ENCODE peak calls at places on chromosomes 5 and 9, in ten cellular contexts. One of them, this sample, is unnamed. For H3K4me1, the result is how much of the 10 kb centered on the place peaks cover.

GRCh38 chr9:128554155-128554862 is 1.9 kb downstream of the SPTAN1 start:
- DNase-seq in H9: peak
- DNase-seq in stomach: peak
- DNase-seq in mammary epithelial cell: peak
- DNase-seq in OCI-LY7: peak
- DNase-seq in H1: peak
- DNase-seq in tibial nerve: peak
- DNase-seq in cardiac muscle cell: peak
- DNase-seq in fibroblast of lung: peak
- DNase-seq in uterus: peak
- DNase-seq in this sample: peak

GRCh38 chr9:37870799-37871176 is 33.1 kb downstream of the SLC25A51 start:
- DNase-seq in H1: no peak
- DNase-seq in fibroblast of lung: no peak
- DNase-seq in mammary epithelial cell: no peak
- DNase-seq in uterus: no peak
- DNase-seq in OCI-LY7: no peak
- DNase-seq in cardiac muscle cell: no peak
- DNase-seq in H9: no peak
- DNase-seq in stomach: no peak
- DNase-seq in tibial nerve: no peak
- DNase-seq in this sample: no peak

GRCh38 chr9:2729003-2729402 is 11.7 kb downstream of the KCNV2 start:
- DNase-seq in OCI-LY7: no peak
- DNase-seq in uterus: no peak
- DNase-seq in mammary epithelial cell: peak
- DNase-seq in stomach: no peak
- DNase-seq in cardiac muscle cell: peak
- DNase-seq in tibial nerve: no peak
- DNase-seq in H1: no peak
- DNase-seq in H9: no peak
- DNase-seq in fibroblast of lung: peak
- DNase-seq in this sample: no peak

GRCh38 chr5:35067985-35068384 is 20.2 kb upstream of the AGXT2 start:
- DNase-seq in H1: no peak
- DNase-seq in H9: no peak
- DNase-seq in uterus: no peak
- DNase-seq in stomach: no peak
- DNase-seq in cardiac muscle cell: no peak
- DNase-seq in fibroblast of lung: no peak
- DNase-seq in OCI-LY7: no peak
- DNase-seq in tibial nerve: no peak
- DNase-seq in mammary epithelial cell: no peak
- DNase-seq in this sample: no peak

GRCh38 chr5:153157156-153157555 is 333.3 kb upstream of the GRIA1 start:
- DNase-seq in H9: no peak
- DNase-seq in fibroblast of lung: no peak
- DNase-seq in cardiac muscle cell: no peak
- DNase-seq in uterus: no peak
- DNase-seq in tibial nerve: no peak
- DNase-seq in OCI-LY7: no peak
- DNase-seq in mammary epithelial cell: peak
- DNase-seq in stomach: no peak
- DNase-seq in H1: no peak
- DNase-seq in this sample: peak

GRCh38 chr5:446864-447263 is 3.9 kb downstream of the EXOC3 start:
- DNase-seq in uterus: no peak
- DNase-seq in stomach: no peak
- DNase-seq in cardiac muscle cell: peak
- DNase-seq in tibial nerve: no peak
- DNase-seq in H1: no peak
- DNase-seq in fibroblast of lung: peak
- DNase-seq in OCI-LY7: peak
- DNase-seq in H9: peak
- DNase-seq in mammary epithelial cell: peak
- DNase-seq in this sample: peak

GRCh38 chr5:32791536-32792240 is 80.6 kb downstream of the NPR3 start:
- DNase-seq in stomach: no peak
- DNase-seq in uterus: no peak
- DNase-seq in OCI-LY7: no peak
- DNase-seq in fibroblast of lung: peak
- DNase-seq in tibial nerve: no peak
- DNase-seq in H1: no peak
- DNase-seq in mammary epithelial cell: no peak
- DNase-seq in H9: no peak
- DNase-seq in cardiac muscle cell: no peak
- DNase-seq in this sample: no peak

GRCh38 chr9:99555792-99556191 is 265.9 kb upstream of the NR4A3 start:
- DNase-seq in uterus: no peak
- DNase-seq in H1: no peak
- DNase-seq in cardiac muscle cell: no peak
- DNase-seq in mammary epithelial cell: no peak
- DNase-seq in stomach: no peak
- DNase-seq in fibroblast of lung: no peak
- DNase-seq in OCI-LY7: no peak
- DNase-seq in tibial nerve: no peak
- DNase-seq in H9: no peak
- DNase-seq in this sample: no peak

GRCh38 chr5:180396931-180397330 is 43.8 kb upstream of the GFPT2 start:
- DNase-seq in H1: no peak
- DNase-seq in stomach: no peak
- DNase-seq in H9: no peak
- DNase-seq in fibroblast of lung: no peak
- DNase-seq in cardiac muscle cell: no peak
- DNase-seq in tibial nerve: no peak
- DNase-seq in mammary epithelial cell: no peak
- DNase-seq in OCI-LY7: no peak
- DNase-seq in uterus: no peak
- DNase-seq in this sample: no peak

GRCh38 chr5:99187611-99188010 is 258.8 kb upstream of the CHD1 start:
- DNase-seq in H9: no peak
- DNase-seq in H1: no peak
- DNase-seq in cardiac muscle cell: no peak
- DNase-seq in mammary epithelial cell: no peak
- DNase-seq in tibial nerve: no peak
- DNase-seq in fibroblast of lung: no peak
- DNase-seq in OCI-LY7: no peak
- DNase-seq in stomach: no peak
- DNase-seq in uterus: no peak
- DNase-seq in this sample: no peak

DNA sequence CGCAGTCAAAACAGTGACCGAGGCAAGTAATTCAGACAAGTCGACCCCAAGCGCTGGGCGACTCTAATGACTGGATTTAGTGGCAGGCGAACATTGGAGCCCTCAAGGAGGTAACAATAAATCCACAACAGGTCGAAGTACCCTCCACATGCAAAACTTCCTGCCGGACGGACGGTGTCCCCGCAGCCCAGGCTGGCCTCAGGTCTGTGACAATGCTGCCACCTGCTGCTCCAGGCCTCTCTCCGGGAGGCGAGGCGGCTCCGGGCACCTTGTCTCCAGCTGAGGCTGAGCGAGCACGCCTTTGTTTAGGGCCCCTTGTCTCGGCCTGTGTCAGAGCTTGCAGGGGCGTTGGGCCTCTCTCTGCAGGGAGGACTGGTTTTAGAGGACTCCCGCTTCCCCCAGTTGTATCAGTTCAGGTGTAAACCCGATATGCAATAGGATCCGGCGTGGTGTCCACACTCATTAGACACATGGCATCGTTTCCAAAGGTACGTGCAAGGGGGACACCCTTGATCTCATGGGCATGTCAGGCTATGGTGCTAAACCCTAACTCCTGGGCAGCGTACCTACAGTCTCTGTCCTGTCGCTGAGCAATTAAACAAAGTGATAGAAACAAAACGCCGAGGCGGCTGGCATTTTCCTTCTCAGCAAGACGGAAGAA is 628.0 kb upstream of the ADAMTS16 start:
- DNase-seq in mammary epithelial cell: peak
- DNase-seq in uterus: no peak
- DNase-seq in H9: peak
- DNase-seq in fibroblast of lung: no peak
- DNase-seq in stomach: no peak
- DNase-seq in H1: peak
- DNase-seq in cardiac muscle cell: no peak
- DNase-seq in tibial nerve: no peak
- DNase-seq in OCI-LY7: no peak
- DNase-seq in this sample: no peak
- TF ChIP-seq CTCF in mammary epithelial cell: peak
- TF ChIP-seq CTCF in uterus: no peak
- TF ChIP-seq CTCF in H9: peak
- TF ChIP-seq CTCF in fibroblast of lung: no peak
- TF ChIP-seq CTCF in stomach: no peak
- TF ChIP-seq CTCF in H1: peak
- TF ChIP-seq CTCF in cardiac muscle cell: no peak
- TF ChIP-seq CTCF in tibial nerve: peak
- TF ChIP-seq CTCF in OCI-LY7: no peak
- TF ChIP-seq CTCF in this sample: peak

GRCh38 chr9:132609829-132610228 is 27.4 kb downstream of the BARHL1 start:
- DNase-seq in mammary epithelial cell: peak
- DNase-seq in H9: no peak
- DNase-seq in fibroblast of lung: peak
- DNase-seq in OCI-LY7: no peak
- DNase-seq in uterus: no peak
- DNase-seq in tibial nerve: no peak
- DNase-seq in cardiac muscle cell: peak
- DNase-seq in stomach: no peak
- DNase-seq in H1: no peak
- DNase-seq in this sample: peak

GRCh38 chr9:132609184-132609583 is 26.8 kb downstream of the BARHL1 start:
- DNase-seq in fibroblast of lung: no peak
- DNase-seq in H1: no peak
- DNase-seq in stomach: no peak
- DNase-seq in mammary epithelial cell: no peak
- DNase-seq in H9: no peak
- DNase-seq in tibial nerve: no peak
- DNase-seq in cardiac muscle cell: no peak
- DNase-seq in uterus: no peak
- DNase-seq in OCI-LY7: no peak
- DNase-seq in this sample: no peak

GRCh38 chr9:132602207-132602606 is 19.8 kb downstream of the BARHL1 start:
- DNase-seq in cardiac muscle cell: no peak
- DNase-seq in fibroblast of lung: no peak
- DNase-seq in mammary epithelial cell: no peak
- DNase-seq in H1: no peak
- DNase-seq in H9: no peak
- DNase-seq in OCI-LY7: no peak
- DNase-seq in stomach: no peak
- DNase-seq in tibial nerve: no peak
- DNase-seq in uterus: no peak
- DNase-seq in this sample: no peak

GRCh38 chr9:132600326-132600984 is 18.0 kb downstream of the BARHL1 start:
- DNase-seq in stomach: no peak
- DNase-seq in mammary epithelial cell: no peak
- DNase-seq in cardiac muscle cell: no peak
- DNase-seq in fibroblast of lung: no peak
- DNase-seq in H9: no peak
- DNase-seq in uterus: no peak
- DNase-seq in tibial nerve: no peak
- DNase-seq in H1: no peak
- DNase-seq in OCI-LY7: no peak
- DNase-seq in this sample: no peak

DNA sequence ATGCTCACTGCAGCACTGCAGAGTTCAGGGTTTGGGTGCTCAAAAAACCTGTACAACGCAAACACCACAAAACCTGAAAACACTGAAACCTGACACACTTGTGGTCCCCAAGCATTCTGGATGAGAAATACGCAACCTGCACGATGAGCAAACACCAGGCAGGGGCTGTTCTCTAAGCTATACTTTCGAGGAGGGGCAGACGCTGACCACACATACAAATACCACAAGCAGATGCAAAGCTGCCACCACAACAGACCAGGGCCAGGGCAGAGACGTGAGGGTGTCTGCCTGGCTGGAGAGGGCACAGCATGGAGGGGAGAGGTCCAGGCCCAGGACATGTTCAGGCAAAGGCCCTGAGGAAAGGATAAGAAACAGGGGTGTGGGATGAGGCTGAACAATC is 23.0 kb downstream of the BARHL1 start:
- DNase-seq in cardiac muscle cell: no peak
- DNase-seq in fibroblast of lung: no peak
- DNase-seq in OCI-LY7: no peak
- DNase-seq in stomach: no peak
- DNase-seq in uterus: no peak
- DNase-seq in mammary epithelial cell: no peak
- DNase-seq in H1: no peak
- DNase-seq in H9: no peak
- DNase-seq in tibial nerve: no peak
- DNase-seq in this sample: no peak
- H3K4me1 ChIP-seq in cardiac muscle cell: under half
- H3K4me1 ChIP-seq in fibroblast of lung: under half
- H3K4me1 ChIP-seq in OCI-LY7: under half
- H3K4me1 ChIP-seq in stomach: under half
- H3K4me1 ChIP-seq in uterus: under half
- H3K4me1 ChIP-seq in mammary epithelial cell: under half
- H3K4me1 ChIP-seq in H1: under half
- H3K4me1 ChIP-seq in H9: under half
- H3K4me1 ChIP-seq in tibial nerve: under half
- H3K4me1 ChIP-seq in this sample: under half

GRCh38 chr9:137370865-137371520 is 52.0 kb downstream of the EXD3 start:
- DNase-seq in H1: peak
- DNase-seq in OCI-LY7: no peak
- DNase-seq in H9: peak
- DNase-seq in stomach: peak
- DNase-seq in uterus: no peak
- DNase-seq in fibroblast of lung: no peak
- DNase-seq in mammary epithelial cell: no peak
- DNase-seq in tibial nerve: no peak
- DNase-seq in cardiac muscle cell: peak
- DNase-seq in this sample: no peak
- TF ChIP-seq CTCF in H1: no peak
- TF ChIP-seq CTCF in OCI-LY7: no peak
- TF ChIP-seq CTCF in H9: no peak
- TF ChIP-seq CTCF in stomach: no peak
- TF ChIP-seq CTCF in uterus: no peak
- TF ChIP-seq CTCF in fibroblast of lung: no peak
- TF ChIP-seq CTCF in mammary epithelial cell: no peak
- TF ChIP-seq CTCF in tibial nerve: no peak
- TF ChIP-seq CTCF in cardiac muscle cell: no peak
- TF ChIP-seq CTCF in this sample: no peak

DNA sequence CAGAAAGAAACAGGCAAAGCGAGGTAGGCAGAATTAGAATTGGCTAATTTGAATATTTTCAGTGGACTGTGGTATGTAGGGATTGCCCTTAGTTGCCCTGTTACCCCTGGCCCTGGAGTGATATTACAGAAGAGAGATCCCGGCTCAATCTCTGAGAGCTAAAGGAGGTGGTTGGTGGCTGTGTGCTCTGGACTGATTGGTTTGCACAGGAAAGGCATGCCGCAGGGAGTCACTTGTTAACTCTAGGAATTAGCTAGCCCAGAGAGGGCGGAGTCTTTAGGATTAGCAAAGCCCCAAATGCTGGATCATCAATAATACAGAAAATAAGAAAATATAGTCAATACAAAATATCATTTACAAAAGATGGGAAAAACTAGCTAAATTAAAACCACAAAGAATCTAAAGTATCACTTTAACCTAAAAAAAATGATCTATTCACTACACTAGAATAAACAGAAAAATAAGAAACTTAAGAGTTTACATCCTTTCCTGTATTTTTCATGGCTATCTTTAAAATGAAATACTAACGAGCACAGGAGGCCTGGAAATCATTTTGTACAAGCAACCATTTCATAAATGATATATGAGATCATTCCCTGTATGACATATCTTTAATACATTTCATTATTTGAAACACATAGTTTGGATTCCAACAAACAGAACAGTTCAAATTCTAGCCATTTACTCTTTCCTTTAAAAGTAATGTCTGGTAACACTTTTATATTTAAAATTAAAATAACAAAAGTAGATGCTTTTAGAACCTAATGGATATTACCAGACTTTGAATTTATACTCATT is 71.1 kb downstream of the GNAQ start:
- DNase-seq in OCI-LY7: no peak
- DNase-seq in mammary epithelial cell: no peak
- DNase-seq in H1: no peak
- DNase-seq in tibial nerve: no peak
- DNase-seq in stomach: no peak
- DNase-seq in H9: peak
- DNase-seq in cardiac muscle cell: no peak
- DNase-seq in uterus: no peak
- DNase-seq in fibroblast of lung: no peak
- DNase-seq in this sample: no peak
- H3K4me1 ChIP-seq in OCI-LY7: under half
- H3K4me1 ChIP-seq in mammary epithelial cell: under half
- H3K4me1 ChIP-seq in H1: under half
- H3K4me1 ChIP-seq in tibial nerve: under half
- H3K4me1 ChIP-seq in stomach: half or more
- H3K4me1 ChIP-seq in H9: under half
- H3K4me1 ChIP-seq in cardiac muscle cell: under half
- H3K4me1 ChIP-seq in uterus: under half
- H3K4me1 ChIP-seq in fibroblast of lung: under half
- H3K4me1 ChIP-seq in this sample: under half